ENCODE peak calls at places on chromosomes 7 and 10, in nine cellular contexts. One of them, this sample, is unnamed.

GRCh38 chr7:131183611-131184119 is 144.0 kb upstream of the MKLN1 start:
- DNase-seq in naive thymus-derived CD8-positive, alpha-beta T cell: peak; percentile 25
- DNase-seq in SJSA1: no peak
- DNase-seq in AG09309: no peak
- DNase-seq in RCC 7860: no peak
- DNase-seq in activated CD4-positive, alpha-beta T cell treated with anti-CD3 and anti-CD28 coated beads, Interleukin-2, amount 50 U/mL, for 24 hours: no peak
- DNase-seq in amniotic epithelial cell: no peak
- DNase-seq in left colon: no peak
- DNase-seq in activated naive CD8-positive, alpha-beta T cell treated with anti-CD3 and anti-CD28 coated beads for 36 hours: no peak
- DNase-seq in this sample: no peak

GRCh38 chr7:141133646-141134045 is 59.8 kb downstream of the TMEM178B start:
- DNase-seq in activated naive CD8-positive, alpha-beta T cell treated with anti-CD3 and anti-CD28 coated beads for 36 hours: no peak
- DNase-seq in left colon: no peak
- DNase-seq in activated CD4-positive, alpha-beta T cell treated with anti-CD3 and anti-CD28 coated beads, Interleukin-2, amount 50 U/mL, for 24 hours: no peak
- DNase-seq in RCC 7860: no peak
- DNase-seq in AG09309: no peak
- DNase-seq in SJSA1: no peak
- DNase-seq in amniotic epithelial cell: no peak
- DNase-seq in naive thymus-derived CD8-positive, alpha-beta T cell: no peak
- DNase-seq in this sample: no peak

GRCh38 chr7:42671627-42672026 is 240.2 kb downstream of the C7orf25 start:
- DNase-seq in amniotic epithelial cell: peak; percentile 92
- DNase-seq in SJSA1: no peak
- DNase-seq in naive thymus-derived CD8-positive, alpha-beta T cell: no peak
- DNase-seq in activated CD4-positive, alpha-beta T cell treated with anti-CD3 and anti-CD28 coated beads, Interleukin-2, amount 50 U/mL, for 24 hours: no peak
- DNase-seq in activated naive CD8-positive, alpha-beta T cell treated with anti-CD3 and anti-CD28 coated beads for 36 hours: no peak
- DNase-seq in AG09309: peak; percentile 55
- DNase-seq in left colon: no peak
- DNase-seq in RCC 7860: no peak
- DNase-seq in this sample: no peak

GRCh38 chr7:34838329-34838728 is 180.3 kb downstream of the NPSR1 start:
- DNase-seq in activated CD4-positive, alpha-beta T cell treated with anti-CD3 and anti-CD28 coated beads, Interleukin-2, amount 50 U/mL, for 24 hours: no peak
- DNase-seq in naive thymus-derived CD8-positive, alpha-beta T cell: no peak
- DNase-seq in activated naive CD8-positive, alpha-beta T cell treated with anti-CD3 and anti-CD28 coated beads for 36 hours: no peak
- DNase-seq in amniotic epithelial cell: no peak
- DNase-seq in RCC 7860: peak; percentile 27
- DNase-seq in AG09309: no peak
- DNase-seq in SJSA1: no peak
- DNase-seq in left colon: no peak
- DNase-seq in this sample: no peak

GRCh38 chr7:101134399-101134980 is 7.6 kb downstream of the SERPINE1 start:
- DNase-seq in RCC 7860: peak; percentile 9
- DNase-seq in SJSA1: no peak
- DNase-seq in activated naive CD8-positive, alpha-beta T cell treated with anti-CD3 and anti-CD28 coated beads for 36 hours: no peak
- DNase-seq in amniotic epithelial cell: peak; percentile 73
- DNase-seq in left colon: no peak
- DNase-seq in naive thymus-derived CD8-positive, alpha-beta T cell: no peak
- DNase-seq in AG09309: no peak
- DNase-seq in activated CD4-positive, alpha-beta T cell treated with anti-CD3 and anti-CD28 coated beads, Interleukin-2, amount 50 U/mL, for 24 hours: no peak
- DNase-seq in this sample: no peak

GRCh38 chr7:50069613-50070012 is 23.4 kb downstream of the ZPBP start:
- DNase-seq in naive thymus-derived CD8-positive, alpha-beta T cell: peak; percentile 38
- DNase-seq in SJSA1: no peak
- DNase-seq in left colon: peak; percentile 23
- DNase-seq in AG09309: no peak
- DNase-seq in activated naive CD8-positive, alpha-beta T cell treated with anti-CD3 and anti-CD28 coated beads for 36 hours: peak; percentile 27
- DNase-seq in amniotic epithelial cell: no peak
- DNase-seq in RCC 7860: no peak
- DNase-seq in activated CD4-positive, alpha-beta T cell treated with anti-CD3 and anti-CD28 coated beads, Interleukin-2, amount 50 U/mL, for 24 hours: no peak
- DNase-seq in this sample: peak; percentile 14

GRCh38 chr7:106775552-106775936 is 89.5 kb upstream of the PIK3CG start:
- DNase-seq in SJSA1: peak; percentile 86
- DNase-seq in left colon: no peak
- DNase-seq in naive thymus-derived CD8-positive, alpha-beta T cell: no peak
- DNase-seq in amniotic epithelial cell: peak; percentile 73
- DNase-seq in RCC 7860: peak; percentile 85
- DNase-seq in AG09309: peak; percentile 37
- DNase-seq in activated naive CD8-positive, alpha-beta T cell treated with anti-CD3 and anti-CD28 coated beads for 36 hours: no peak
- DNase-seq in activated CD4-positive, alpha-beta T cell treated with anti-CD3 and anti-CD28 coated beads, Interleukin-2, amount 50 U/mL, for 24 hours: no peak
- DNase-seq in this sample: peak; percentile 90

GRCh38 chr7:63968629-63969028 is 30.0 kb upstream of the ZNF722 start:
- DNase-seq in activated CD4-positive, alpha-beta T cell treated with anti-CD3 and anti-CD28 coated beads, Interleukin-2, amount 50 U/mL, for 24 hours: no peak
- DNase-seq in left colon: no peak
- DNase-seq in activated naive CD8-positive, alpha-beta T cell treated with anti-CD3 and anti-CD28 coated beads for 36 hours: no peak
- DNase-seq in SJSA1: no peak
- DNase-seq in AG09309: no peak
- DNase-seq in RCC 7860: no peak
- DNase-seq in amniotic epithelial cell: no peak
- DNase-seq in naive thymus-derived CD8-positive, alpha-beta T cell: no peak
- DNase-seq in this sample: no peak

GRCh38 chr10:68112837-68113236 is 3.5 kb downstream of the MYPN start:
- DNase-seq in left colon: no peak
- DNase-seq in AG09309: no peak
- DNase-seq in activated naive CD8-positive, alpha-beta T cell treated with anti-CD3 and anti-CD28 coated beads for 36 hours: no peak
- DNase-seq in RCC 7860: no peak
- DNase-seq in amniotic epithelial cell: no peak
- DNase-seq in naive thymus-derived CD8-positive, alpha-beta T cell: no peak
- DNase-seq in SJSA1: no peak
- DNase-seq in activated CD4-positive, alpha-beta T cell treated with anti-CD3 and anti-CD28 coated beads, Interleukin-2, amount 50 U/mL, for 24 hours: no peak
- DNase-seq in this sample: no peak

GRCh38 chr7:27745064-27745583 is 5.2 kb downstream of the TAX1BP1 start:
- DNase-seq in activated naive CD8-positive, alpha-beta T cell treated with anti-CD3 and anti-CD28 coated beads for 36 hours: no peak
- DNase-seq in naive thymus-derived CD8-positive, alpha-beta T cell: no peak
- DNase-seq in SJSA1: peak; percentile 76
- DNase-seq in RCC 7860: peak; percentile 73
- DNase-seq in activated CD4-positive, alpha-beta T cell treated with anti-CD3 and anti-CD28 coated beads, Interleukin-2, amount 50 U/mL, for 24 hours: no peak
- DNase-seq in left colon: no peak
- DNase-seq in AG09309: no peak
- DNase-seq in amniotic epithelial cell: peak; percentile 91
- DNase-seq in this sample: peak; percentile 73

GRCh38 chr7:55144955-55145342 is 126.1 kb downstream of the EGFR start:
- DNase-seq in amniotic epithelial cell: no peak
- DNase-seq in AG09309: no peak
- DNase-seq in activated naive CD8-positive, alpha-beta T cell treated with anti-CD3 and anti-CD28 coated beads for 36 hours: no peak
- DNase-seq in RCC 7860: peak; percentile 84
- DNase-seq in naive thymus-derived CD8-positive, alpha-beta T cell: no peak
- DNase-seq in left colon: no peak
- DNase-seq in activated CD4-positive, alpha-beta T cell treated with anti-CD3 and anti-CD28 coated beads, Interleukin-2, amount 50 U/mL, for 24 hours: no peak
- DNase-seq in SJSA1: no peak
- DNase-seq in this sample: no peak

GRCh38 chr10:108775911-108776475 is 1147.3 kb downstream of the XPNPEP1 start:
- DNase-seq in AG09309: no peak
- DNase-seq in activated CD4-positive, alpha-beta T cell treated with anti-CD3 and anti-CD28 coated beads, Interleukin-2, amount 50 U/mL, for 24 hours: no peak
- DNase-seq in SJSA1: no peak
- DNase-seq in RCC 7860: no peak
- DNase-seq in naive thymus-derived CD8-positive, alpha-beta T cell: no peak
- DNase-seq in amniotic epithelial cell: peak; percentile 78
- DNase-seq in left colon: no peak
- DNase-seq in activated naive CD8-positive, alpha-beta T cell treated with anti-CD3 and anti-CD28 coated beads for 36 hours: no peak
- DNase-seq in this sample: no peak

GRCh38 chr7:99837649-99838361 is 10.0 kb downstream of the CYP3A43 start:
- DNase-seq in activated CD4-positive, alpha-beta T cell treated with anti-CD3 and anti-CD28 coated beads, Interleukin-2, amount 50 U/mL, for 24 hours: no peak
- DNase-seq in amniotic epithelial cell: no peak
- DNase-seq in left colon: no peak
- DNase-seq in AG09309: no peak
- DNase-seq in SJSA1: no peak
- DNase-seq in activated naive CD8-positive, alpha-beta T cell treated with anti-CD3 and anti-CD28 coated beads for 36 hours: no peak
- DNase-seq in naive thymus-derived CD8-positive, alpha-beta T cell: peak; percentile 9
- DNase-seq in RCC 7860: peak; percentile 36
- DNase-seq in this sample: no peak

GRCh38 chr7:151177310-151177709 is 9.7 kb downstream of the ASB10 start:
- DNase-seq in SJSA1: no peak
- DNase-seq in activated CD4-positive, alpha-beta T cell treated with anti-CD3 and anti-CD28 coated beads, Interleukin-2, amount 50 U/mL, for 24 hours: no peak
- DNase-seq in left colon: no peak
- DNase-seq in RCC 7860: no peak
- DNase-seq in activated naive CD8-positive, alpha-beta T cell treated with anti-CD3 and anti-CD28 coated beads for 36 hours: no peak
- DNase-seq in naive thymus-derived CD8-positive, alpha-beta T cell: no peak
- DNase-seq in AG09309: no peak
- DNase-seq in amniotic epithelial cell: no peak
- DNase-seq in this sample: no peak

GRCh38 chr7:14902589-14902963 is at the start of gene DGKB:
- DNase-seq in activated CD4-positive, alpha-beta T cell treated with anti-CD3 and anti-CD28 coated beads, Interleukin-2, amount 50 U/mL, for 24 hours: no peak
- DNase-seq in naive thymus-derived CD8-positive, alpha-beta T cell: no peak
- DNase-seq in activated naive CD8-positive, alpha-beta T cell treated with anti-CD3 and anti-CD28 coated beads for 36 hours: no peak
- DNase-seq in left colon: no peak
- DNase-seq in AG09309: no peak
- DNase-seq in amniotic epithelial cell: peak; percentile 16
- DNase-seq in RCC 7860: no peak
- DNase-seq in SJSA1: no peak
- DNase-seq in this sample: no peak

This sample was measured in dermis microvascular lymphatic vessel endothelial cell.